ENCODE peak calls at places on chromosomes 3 and 15, in five cellular contexts. One of them, this sample, is unnamed.

GRCh38 chr15:31974855-31975421 is 55.4 kb upstream of the CHRNA7 start:
- DNase-seq in SK-N-SH: peak
- DNase-seq in HCT116: no peak
- DNase-seq in K562: peak
- DNase-seq in GM12878: no peak
- DNase-seq in this sample: no peak

GRCh38 chr15:34439878-34440277 is 2.3 kb upstream of the GOLGA8A start:
- DNase-seq in SK-N-SH: no peak
- DNase-seq in K562: no peak
- DNase-seq in GM12878: no peak
- DNase-seq in HCT116: no peak
- DNase-seq in this sample: no peak

GRCh38 chr15:95895510-95895909 is 435.0 kb upstream of the NR2F2 start:
- DNase-seq in GM12878: no peak
- DNase-seq in K562: no peak
- DNase-seq in HCT116: no peak
- DNase-seq in SK-N-SH: no peak
- DNase-seq in this sample: no peak

GRCh38 chr3:69161587-69162196 is 39.3 kb upstream of the LMOD3 start:
- DNase-seq in SK-N-SH: peak
- DNase-seq in K562: peak
- DNase-seq in GM12878: peak
- DNase-seq in HCT116: peak
- DNase-seq in this sample: peak

GRCh38 chr3:76367281-76367680 is 581.9 kb upstream of the ZNF717 start:
- DNase-seq in K562: no peak
- DNase-seq in GM12878: no peak
- DNase-seq in HCT116: no peak
- DNase-seq in SK-N-SH: no peak
- DNase-seq in this sample: no peak

GRCh38 chr3:27307566-27307965 is 61.6 kb downstream of the NEK10 start:
- DNase-seq in GM12878: no peak
- DNase-seq in SK-N-SH: no peak
- DNase-seq in K562: no peak
- DNase-seq in HCT116: no peak
- DNase-seq in this sample: no peak

GRCh38 chr3:58924581-58924980 is 125.2 kb downstream of the CFAP20DC start:
- DNase-seq in SK-N-SH: no peak
- DNase-seq in HCT116: no peak
- DNase-seq in GM12878: no peak
- DNase-seq in K562: no peak
- DNase-seq in this sample: no peak

GRCh38 chr3:17979248-17979647 is 236.8 kb upstream of the TBC1D5 start:
- DNase-seq in SK-N-SH: no peak
- DNase-seq in K562: no peak
- DNase-seq in GM12878: no peak
- DNase-seq in HCT116: no peak
- DNase-seq in this sample: no peak

GRCh38 chr3:64972793-64973192 is 285.0 kb upstream of the ADAMTS9 start:
- DNase-seq in HCT116: no peak
- DNase-seq in SK-N-SH: no peak
- DNase-seq in GM12878: no peak
- DNase-seq in K562: no peak
- DNase-seq in this sample: no peak

GRCh38 chr3:5806192-5806591 is 618.7 kb downstream of the EDEM1 start:
- DNase-seq in SK-N-SH: no peak
- DNase-seq in HCT116: no peak
- DNase-seq in K562: no peak
- DNase-seq in GM12878: no peak
- DNase-seq in this sample: peak

GRCh38 chr15:99446565-99447496 is 119.0 kb upstream of the MEF2A start:
- DNase-seq in SK-N-SH: peak
- DNase-seq in HCT116: no peak
- DNase-seq in K562: no peak
- DNase-seq in GM12878: no peak
- DNase-seq in this sample: no peak

GRCh38 chr15:99435138-99435695 is 130.6 kb upstream of the MEF2A start:
- DNase-seq in SK-N-SH: no peak
- DNase-seq in GM12878: no peak
- DNase-seq in K562: no peak
- DNase-seq in HCT116: no peak
- DNase-seq in this sample: peak

GRCh38 chr3:16456784-16457415 is 56.6 kb downstream of the RFTN1 start:
- DNase-seq in K562: no peak
- DNase-seq in GM12878: no peak
- DNase-seq in HCT116: no peak
- DNase-seq in SK-N-SH: no peak
- DNase-seq in this sample: no peak

GRCh38 chr3:136819784-136820640 is 1.1 kb downstream of the SLC35G2 start:
- DNase-seq in GM12878: no peak
- DNase-seq in HCT116: no peak
- DNase-seq in K562: no peak
- DNase-seq in SK-N-SH: peak
- DNase-seq in this sample: peak

GRCh38 chr3:86837871-86838270 is 153.1 kb downstream of the VGLL3 start:
- DNase-seq in GM12878: no peak
- DNase-seq in HCT116: no peak
- DNase-seq in K562: no peak
- DNase-seq in SK-N-SH: no peak
- DNase-seq in this sample: no peak

GRCh38 chr3:120182613-120183524 is 88.6 kb upstream of the GSK3B start:
- DNase-seq in HCT116: peak
- DNase-seq in GM12878: no peak
- DNase-seq in SK-N-SH: no peak
- DNase-seq in K562: no peak
- DNase-seq in this sample: peak

GRCh38 chr15:48647963-48648362 is 2.5 kb upstream of the FBN1 start:
- DNase-seq in GM12878: no peak
- DNase-seq in K562: no peak
- DNase-seq in HCT116: no peak
- DNase-seq in SK-N-SH: peak
- DNase-seq in this sample: peak

GRCh38 chr15:74369756-74370155 is 2.3 kb upstream of the CYP11A1 start:
- DNase-seq in K562: no peak
- DNase-seq in HCT116: no peak
- DNase-seq in GM12878: no peak
- DNase-seq in SK-N-SH: no peak
- DNase-seq in this sample: no peak

GRCh38 chr3:154678271-154678670 is 248.3 kb upstream of the GPR149 start:
- DNase-seq in SK-N-SH: peak
- DNase-seq in HCT116: no peak
- DNase-seq in GM12878: no peak
- DNase-seq in K562: no peak
- DNase-seq in this sample: no peak

GRCh38 chr3:23183731-23184130 is 19.4 kb upstream of the UBE2E2 start:
- DNase-seq in GM12878: no peak
- DNase-seq in HCT116: peak
- DNase-seq in K562: no peak
- DNase-seq in SK-N-SH: peak
- DNase-seq in this sample: peak

GRCh38 chr15:47517737-47518136 is 199.6 kb upstream of the SEMA6D start:
- DNase-seq in HCT116: no peak
- DNase-seq in K562: no peak
- DNase-seq in GM12878: no peak
- DNase-seq in SK-N-SH: no peak
- DNase-seq in this sample: no peak

GRCh38 chr3:195549001-195549400 is 5.9 kb upstream of the PPP1R2 start:
- DNase-seq in HCT116: no peak
- DNase-seq in GM12878: no peak
- DNase-seq in K562: no peak
- DNase-seq in SK-N-SH: no peak
- DNase-seq in this sample: no peak

GRCh38 chr3:81214626-81215025 is 546.8 kb downstream of the GBE1 start:
- DNase-seq in K562: no peak
- DNase-seq in GM12878: no peak
- DNase-seq in SK-N-SH: no peak
- DNase-seq in HCT116: no peak
- DNase-seq in this sample: no peak

GRCh38 chr15:81336568-81336967 is 12.6 kb upstream of the STARD5 start:
- DNase-seq in GM12878: no peak
- DNase-seq in HCT116: peak
- DNase-seq in SK-N-SH: no peak
- DNase-seq in K562: no peak
- DNase-seq in this sample: peak

GRCh38 chr3:64011685-64012084 is 11.6 kb downstream of the PSMD6 start:
- DNase-seq in GM12878: no peak
- DNase-seq in SK-N-SH: no peak
- DNase-seq in K562: no peak
- DNase-seq in HCT116: no peak
- DNase-seq in this sample: no peak

GRCh38 chr3:32106929-32107362 is 526 bp downstream of the GPD1L start:
- DNase-seq in SK-N-SH: no peak
- DNase-seq in HCT116: no peak
- DNase-seq in GM12878: no peak
- DNase-seq in K562: peak
- DNase-seq in this sample: no peak

GRCh38 chr3:123130079-123130726 is 63.4 kb downstream of the PDIA5 start:
- DNase-seq in K562: no peak
- DNase-seq in HCT116: no peak
- DNase-seq in GM12878: no peak
- DNase-seq in SK-N-SH: no peak
- DNase-seq in this sample: no peak

GRCh38 chr3:30704931-30705890 is 98.8 kb downstream of the TGFBR2 start:
- DNase-seq in GM12878: no peak
- DNase-seq in HCT116: no peak
- DNase-seq in SK-N-SH: no peak
- DNase-seq in K562: no peak
- DNase-seq in this sample: no peak

GRCh38 chr3:101170806-101171558 is 149.4 kb downstream of the IMPG2 start:
- DNase-seq in K562: no peak
- DNase-seq in GM12878: no peak
- DNase-seq in SK-N-SH: no peak
- DNase-seq in HCT116: no peak
- DNase-seq in this sample: no peak

GRCh38 chr3:14507757-14508504 is 32.2 kb downstream of the GRIP2 start:
- DNase-seq in GM12878: no peak
- DNase-seq in K562: no peak
- DNase-seq in HCT116: no peak
- DNase-seq in SK-N-SH: no peak
- DNase-seq in this sample: no peak

GRCh38 chr3:45041666-45042065 is 15.6 kb downstream of the CLEC3B start:
- DNase-seq in GM12878: peak
- DNase-seq in SK-N-SH: no peak
- DNase-seq in K562: no peak
- DNase-seq in HCT116: no peak
- DNase-seq in this sample: no peak

GRCh38 chr3:143775401-143775970 is 72.8 kb downstream of the SLC9A9 start:
- DNase-seq in SK-N-SH: peak
- DNase-seq in HCT116: peak
- DNase-seq in GM12878: no peak
- DNase-seq in K562: peak
- DNase-seq in this sample: peak

GRCh38 chr3:188085596-188086560 is 68.1 kb upstream of the LPP start:
- DNase-seq in K562: no peak
- DNase-seq in SK-N-SH: no peak
- DNase-seq in HCT116: no peak
- DNase-seq in GM12878: no peak
- DNase-seq in this sample: no peak
- TF ChIP-seq JUND in K562: no peak
- TF ChIP-seq JUND in SK-N-SH: no peak
- TF ChIP-seq JUND in HCT116: no peak
- TF ChIP-seq JUND in GM12878: no peak
- TF ChIP-seq JUND in this sample: no peak

GRCh38 chr3:39473452-39474125 is 6.1 kb downstream of the MOBP start:
- DNase-seq in HCT116: no peak
- DNase-seq in GM12878: no peak
- DNase-seq in SK-N-SH: no peak
- DNase-seq in K562: no peak
- DNase-seq in this sample: no peak
- TF ChIP-seq JUND in HCT116: no peak
- TF ChIP-seq JUND in GM12878: no peak
- TF ChIP-seq JUND in SK-N-SH: no peak
- TF ChIP-seq JUND in K562: no peak
- TF ChIP-seq JUND in this sample: no peak

DNA sequence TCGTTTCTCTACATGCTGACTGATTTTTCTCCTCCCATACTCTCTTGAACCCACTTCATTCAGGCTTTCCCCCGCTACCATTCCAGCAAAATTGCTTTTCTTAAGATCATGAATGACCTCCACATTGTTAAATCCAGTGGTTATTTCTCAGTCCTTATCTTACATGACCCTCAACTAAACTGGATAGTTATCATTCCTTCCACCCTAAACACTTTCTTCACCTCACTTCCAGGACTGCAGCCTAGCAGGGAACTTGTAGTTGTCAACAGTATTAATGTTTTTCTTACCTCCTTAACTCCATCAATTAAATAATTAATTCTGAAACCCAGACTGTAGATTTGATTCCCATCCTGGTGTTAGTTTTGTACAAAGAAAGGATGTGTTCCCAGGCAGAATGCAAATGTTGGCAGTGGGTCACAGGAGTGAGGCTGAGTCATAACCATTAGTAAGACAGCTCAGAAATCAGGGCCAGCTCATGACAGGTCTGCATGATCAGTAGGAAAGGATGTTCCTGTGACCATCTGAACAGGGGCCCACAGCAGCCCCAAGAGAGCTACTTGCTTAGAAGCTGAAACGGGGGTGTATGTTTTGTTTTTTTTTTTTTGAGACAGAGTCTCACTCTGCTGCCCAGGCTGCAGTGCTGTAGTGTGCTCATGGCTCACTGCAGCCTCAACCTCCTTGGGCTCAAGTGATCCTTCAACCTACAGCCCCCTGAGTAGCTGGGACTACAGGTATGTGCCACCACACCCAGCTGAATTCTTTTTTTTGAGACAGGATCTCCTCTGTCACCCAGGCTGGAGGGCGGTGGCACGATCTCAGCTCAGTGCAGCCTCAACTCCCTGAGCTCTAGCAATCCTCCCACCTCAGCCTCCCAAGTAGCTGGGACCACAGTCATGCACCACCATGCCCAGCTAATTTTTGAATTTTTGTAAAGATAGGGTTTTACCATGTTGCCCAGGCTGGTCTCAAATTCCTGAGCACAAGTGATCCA is 9.1 kb downstream of the BCL2L10 start:
- DNase-seq in GM12878: peak
- DNase-seq in K562: no peak
- DNase-seq in HCT116: peak
- DNase-seq in SK-N-SH: no peak
- DNase-seq in this sample: no peak
- TF ChIP-seq JUND in GM12878: peak
- TF ChIP-seq JUND in K562: peak
- TF ChIP-seq JUND in HCT116: peak
- TF ChIP-seq JUND in SK-N-SH: peak
- TF ChIP-seq JUND in this sample: no peak

DNA sequence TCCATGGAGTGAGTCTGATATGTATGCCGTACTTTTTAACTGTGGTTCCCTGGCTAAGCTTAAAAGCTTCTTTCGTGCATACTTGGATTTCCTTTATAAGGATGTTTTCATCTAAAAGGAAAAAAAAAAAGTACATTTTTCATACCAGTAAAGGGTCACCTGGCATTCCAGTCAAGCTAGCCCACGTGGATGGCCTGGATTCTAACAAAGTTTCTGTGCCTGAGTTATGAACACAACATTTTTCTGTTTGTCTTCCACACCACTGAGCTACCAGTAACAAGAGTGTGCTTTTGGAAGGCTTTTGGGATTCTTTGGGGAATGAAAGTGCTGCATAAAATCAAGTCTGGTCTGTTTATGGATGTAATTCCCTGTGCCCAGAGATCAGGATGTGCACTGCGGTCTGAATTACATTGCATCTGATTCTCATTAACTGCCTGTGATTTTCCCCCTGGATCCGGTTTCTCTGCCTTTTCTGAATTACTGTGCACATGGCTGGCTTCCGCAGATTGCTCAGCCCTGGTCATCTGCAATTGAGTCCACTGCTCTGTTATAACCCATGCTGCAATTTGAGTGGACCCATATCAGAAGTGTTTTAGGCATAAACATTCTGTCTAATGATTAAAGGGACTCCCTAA is 38.3 kb upstream of the MAGI1 start:
- DNase-seq in HCT116: no peak
- DNase-seq in K562: no peak
- DNase-seq in SK-N-SH: peak
- DNase-seq in GM12878: no peak
- DNase-seq in this sample: no peak
- TF ChIP-seq JUND in HCT116: no peak
- TF ChIP-seq JUND in K562: no peak
- TF ChIP-seq JUND in SK-N-SH: no peak
- TF ChIP-seq JUND in GM12878: no peak
- TF ChIP-seq JUND in this sample: no peak

This sample was measured in T47D.